ENCODE peak calls at places on chromosomes 16 and 17, in seven cellular contexts. X, U, W, K, T, Z and G are unnamed samples.

GRCh38 chr16:55057866-55058265 is 127.2 kb downstream of the IRX5 start:
- DNase-seq in X (no peak), Z (no peak), K (no peak), T (no peak), U (no peak), W (no peak), G (no peak)

GRCh38 chr17:39177256-39177655 is 11.3 kb upstream of the ARL5C start:
- DNase-seq in W (no peak), U (no peak), K (no peak), Z (no peak), X (peak; percentile 39), T (no peak), G (no peak)

GRCh38 chr16:66600484-66600883 is 4.0 kb upstream of the CMTM3 start:
- DNase-seq in U (no peak), W (no peak), X (no peak), T (no peak), Z (no peak), K (no peak), G (no peak)

GRCh38 chr16:2475413-2476344 is 752 bp downstream of the TBC1D24 start:
- DNase-seq in X (no peak), T (no peak), K (no peak), U (no peak), W (no peak), Z (no peak), G (peak; percentile 41)

GRCh38 chr16:3690470-3690918 is 26.8 kb downstream of the TRAP1 start:
- DNase-seq in T (peak; percentile 96), X (peak; percentile 90), W (peak; percentile 55), U (peak; percentile 70), K (peak; percentile 90), Z (peak; percentile 76), G (peak; percentile 97)

GRCh38 chr17:3667366-3668278 is 756 bp downstream of the TAX1BP3 start:
- DNase-seq in K (peak; percentile 29), T (peak; percentile 94), U (peak; percentile 60), Z (no peak), W (no peak), X (peak; percentile 86), G (peak; percentile 98)

GRCh38 chr16:81645303-81645702 is 133.8 kb upstream of the PLCG2 start:
- DNase-seq in K (no peak), T (peak; percentile 56), Z (no peak), W (no peak), X (peak; percentile 84), U (no peak), G (peak; percentile 44)

GRCh38 chr16:28189237-28189636 is 22.5 kb downstream of the XPO6 start:
- DNase-seq in X (no peak), Z (no peak), K (no peak), W (no peak), U (no peak), T (no peak), G (no peak)

GRCh38 chr17:1008008-1008761 is 11.3 kb downstream of the TIMM22 start:
- DNase-seq in Z (no peak), T (peak; percentile 40), U (no peak), X (no peak), W (no peak), K (no peak), G (no peak)

GRCh38 chr16:4752351-4753100 is 14.4 kb downstream of the ZNF500 start:
- DNase-seq in W (no peak), X (no peak), Z (no peak), K (no peak), U (no peak), T (no peak), G (no peak)

GRCh38 chr17:43338886-43339516 is 59.8 kb upstream of the ARL4D start:
- DNase-seq in K (no peak), T (peak; percentile 59), W (no peak), U (no peak), Z (peak; percentile 36), X (peak; percentile 84), G (no peak)

GRCh38 chr16:74563828-74564263 is 43.1 kb downstream of the GLG1 start:
- DNase-seq in U (no peak), W (no peak), Z (no peak), T (no peak), X (peak; percentile 54), K (no peak), G (peak; percentile 10)

GRCh38 chr17:81884520-81884919 is 6.9 kb downstream of the ALYREF start:
- DNase-seq in X (peak; percentile 96), U (no peak), W (no peak), T (no peak), K (no peak), Z (no peak), G (no peak)

GRCh38 chr17:40015005-40015997 is at the start of gene CSF3:
- DNase-seq in W (no peak), U (no peak), Z (no peak), T (peak; percentile 76), K (no peak), X (peak; percentile 64), G (no peak)

GRCh38 chr17:17603178-17603894 is 11.8 kb upstream of the PEMT start:
- DNase-seq in U (no peak), X (no peak), Z (no peak), W (no peak), K (no peak), T (no peak), G (no peak)

GRCh38 chr17:7394452-7395191 is at the start of gene PLSCR3:
- DNase-seq in X (peak; percentile 82), T (peak; percentile 89), K (peak; percentile 94), W (peak; percentile 65), U (peak; percentile 73), Z (peak; percentile 75), G (peak; percentile 93)

GRCh38 chr16:30063893-30064745 is 1.4 kb upstream of the ALDOA start:
- DNase-seq in X (peak; percentile 94), T (peak; percentile 75), Z (peak; percentile 46), U (no peak), K (peak; percentile 69), W (peak; percentile 71), G (no peak)

GRCh38 chr16:87318158-87318644 is 1.0 kb upstream of the C16orf95 start:
- DNase-seq in X (peak; percentile 26), W (no peak), Z (no peak), T (no peak), K (no peak), U (no peak), G (no peak)

GRCh38 chr17:17509601-17510425 is 13.6 kb upstream of the RASD1 start:
- DNase-seq in K (no peak), X (no peak), U (no peak), T (no peak), W (no peak), Z (no peak), G (no peak)

GRCh38 chr16:69329369-69330285 is 761 bp downstream of the PDF start:
- DNase-seq in U (no peak), K (peak; percentile 48), Z (no peak), X (peak; percentile 50), T (peak; percentile 17), W (no peak), G (peak; percentile 34)

GRCh38 chr16:79092846-79093245 is 507.7 kb downstream of the MAF start:
- DNase-seq in T (no peak), K (no peak), U (no peak), W (no peak), Z (no peak), X (no peak), G (no peak)

GRCh38 chr16:4917117-4917516 is 19.8 kb downstream of the PPL start:
- DNase-seq in W (no peak), K (no peak), X (peak; percentile 76), Z (no peak), T (no peak), U (no peak), G (peak; percentile 37)

GRCh38 chr16:17228048-17228707 is 242.6 kb downstream of the XYLT1 start:
- DNase-seq in T (no peak), W (no peak), K (no peak), Z (no peak), U (no peak), X (no peak), G (no peak)

GRCh38 chr16:89131783-89132182 is 38.1 kb downstream of the ACSF3 start:
- DNase-seq in U (no peak), T (no peak), X (no peak), K (no peak), W (no peak), Z (no peak), G (no peak)

GRCh38 chr17:83173180-83173996 is 94.0 kb downstream of the METRNL start:
- DNase-seq in Z (no peak), X (no peak), W (no peak), U (no peak), T (peak; percentile 12), K (no peak), G (no peak)

GRCh38 chr17:5642752-5643151 is 58.4 kb upstream of the NLRP1 start:
- DNase-seq in Z (no peak), U (no peak), W (no peak), X (no peak), T (no peak), K (no peak), G (no peak)

GRCh38 chr17:5128905-5129535 is 13.2 kb downstream of the USP6 start:
- DNase-seq in Z (no peak), U (no peak), X (no peak), T (no peak), K (no peak), W (no peak), G (no peak)

GRCh38 chr17:41784207-41784744 is 2.2 kb downstream of the JUP start:
- DNase-seq in Z (no peak), W (no peak), K (no peak), X (no peak), U (no peak), T (peak; percentile 59), G (peak; percentile 76)

GRCh38 chr16:2724816-2725348 is 4.9 kb upstream of the PRSS27 start:
- DNase-seq in Z (no peak), W (no peak), U (no peak), X (no peak), T (no peak), K (no peak), G (no peak)

GRCh38 chr17:43900183-43900857 is 7.0 kb downstream of the MPP2 start:
- DNase-seq in T (peak; percentile 84), Z (peak; percentile 70), W (no peak), K (peak; percentile 96), U (peak; percentile 39), X (peak; percentile 86), G (peak; percentile 99)

GRCh38 chr16:89906141-89907025 is 12.3 kb upstream of the MC1R start:
- DNase-seq in X (no peak), T (no peak), U (no peak), K (no peak), Z (no peak), W (no peak), G (no peak)

GRCh38 chr17:67725232-67726206 is 7.8 kb downstream of the NOL11 start:
- DNase-seq in T (no peak), Z (no peak), W (no peak), K (no peak), U (no peak), X (no peak), G (no peak)

GRCh38 chr16:78705694-78706093 is 606.2 kb downstream of the WWOX start:
- DNase-seq in T (no peak), U (no peak), X (no peak), K (peak; percentile 21), W (no peak), Z (no peak), G (no peak)

GRCh38 chr17:2693561-2694380 is 17.8 kb downstream of the CLUH start:
- DNase-seq in X (no peak), U (no peak), K (no peak), W (no peak), T (peak; percentile 13), Z (no peak), G (no peak)

GRCh38 chr17:47404006-47404405 is 80.3 kb downstream of the EFCAB13 start:
- DNase-seq in K (no peak), W (no peak), Z (no peak), X (no peak), T (no peak), U (no peak), G (no peak)

GRCh38 chr17:48127371-48128051 is 19.9 kb downstream of the SNX11 start:
- DNase-seq in X (peak; percentile 74), W (no peak), T (no peak), Z (no peak), U (peak; percentile 46), K (no peak), G (no peak)